ENCODE peak calls at places on chromosome 4, in nine cellular contexts. L is ovary; V is upper lobe of left lung; Z is cardiac muscle cell; R is OCI-LY7; U is left lung; S is effector memory CD4-positive, alpha-beta T cell; P is body of pancreas; X is upper lobe of right lung. B is an unnamed sample. For H3K9me3 and H3K4me1, the result is how much of the 10 kb centered on the place peaks cover.

GRCh38 chr4:75710246-75710645 is 14.1 kb upstream of the USO1 start:
- DNase-seq in L (no peak), V (no peak), Z (no peak), R (no peak), U (no peak), S (no peak), P (no peak), X (no peak), B (no peak)

GRCh38 chr4:123809864-123810263 is 413.3 kb downstream of the SPRY1 start:
- DNase-seq in L (no peak), V (no peak), Z (no peak), R (no peak), U (no peak), S (no peak), P (no peak), X (no peak), B (no peak)

GRCh38 chr4:40840985-40841571 is 91.3 kb downstream of the NSUN7 start:
- DNase-seq in L (peak), V (no peak), Z (peak), R (peak), U (peak), S (no peak), P (peak), X (peak), B (no peak)

GRCh38 chr4:16437836-16438235 is 211.6 kb upstream of the TAPT1 start:
- DNase-seq in L (no peak), V (no peak), Z (no peak), R (no peak), U (no peak), S (no peak), P (no peak), X (no peak), B (no peak)

GRCh38 chr4:150072906-150073714 is 5.1 kb upstream of the DCLK2 start:
- DNase-seq in L (no peak), V (no peak), Z (peak), R (no peak), U (no peak), S (no peak), P (no peak), X (no peak), B (no peak)

GRCh38 chr4:26861434-26862186 is 969 bp downstream of the STIM2 start:
- DNase-seq in L (peak), V (no peak), Z (peak), R (peak), U (peak), S (peak), P (peak), X (peak), B (peak)

GRCh38 chr4:1156069-1156468 is 16.3 kb downstream of the SPON2 start:
- DNase-seq in L (no peak), V (no peak), Z (no peak), R (no peak), U (no peak), S (no peak), P (no peak), X (no peak), B (no peak)

GRCh38 chr4:112523764-112524505 is 8.0 kb upstream of the NEUROG2 start:
- DNase-seq in L (peak), V (peak), Z (peak), R (peak), U (peak), S (peak), P (peak), X (peak), B (no peak)

GRCh38 chr4:122922877-122923511 is 597 bp upstream of the NUDT6 start:
- DNase-seq in L (peak), V (peak), Z (peak), R (peak), U (peak), S (peak), P (peak), X (peak), B (peak)

GRCh38 chr4:106194801-106195200 is 121.2 kb downstream of the TBCK start:
- DNase-seq in L (no peak), V (no peak), Z (no peak), R (no peak), U (no peak), S (no peak), P (no peak), X (no peak), B (no peak)

GRCh38 chr4:100486496-100486895 is 31.3 kb downstream of the EMCN start:
- DNase-seq in L (no peak), V (no peak), Z (no peak), R (no peak), U (no peak), S (no peak), P (peak), X (no peak), B (no peak)

GRCh38 chr4:57110635-57111546 is 706 bp upstream of the IGFBP7 start:
- DNase-seq in L (peak), V (peak), Z (peak), R (no peak), U (peak), S (no peak), P (no peak), X (peak), B (no peak)

GRCh38 chr4:37803348-37803973 is 23.0 kb upstream of the PGM2 start:
- DNase-seq in L (no peak), V (no peak), Z (peak), R (peak), U (no peak), S (no peak), P (no peak), X (no peak), B (no peak)

GRCh38 chr4:122010610-122011009 is 58.8 kb upstream of the TRPC3 start:
- DNase-seq in L (no peak), V (no peak), Z (no peak), R (no peak), U (no peak), S (no peak), P (no peak), X (no peak), B (no peak)

GRCh38 chr4:92050875-92051274 is 252.9 kb upstream of the GRID2 start:
- DNase-seq in L (no peak), V (no peak), Z (no peak), R (no peak), U (peak), S (no peak), P (no peak), X (no peak), B (no peak)

GRCh38 chr4:133130171-133130570 is 18.9 kb upstream of the PCDH10 start:
- DNase-seq in L (no peak), V (no peak), Z (peak), R (no peak), U (no peak), S (no peak), P (no peak), X (no peak), B (no peak)

GRCh38 chr4:125389713-125390112 is 75.0 kb downstream of the FAT4 start:
- DNase-seq in L (no peak), V (no peak), Z (peak), R (no peak), U (no peak), S (no peak), P (no peak), X (no peak), B (no peak)

GRCh38 chr4:78057135-78057599 is at the start of gene FRAS1:
- DNase-seq in L (peak), V (peak), Z (peak), R (peak), U (no peak), S (no peak), P (peak), X (peak), B (no peak)

GRCh38 chr4:66575024-66575696 is 904.9 kb upstream of the EPHA5 start:
- DNase-seq in L (no peak), V (no peak), Z (peak), R (no peak), U (no peak), S (no peak), P (peak), X (no peak), B (no peak)

DNA sequence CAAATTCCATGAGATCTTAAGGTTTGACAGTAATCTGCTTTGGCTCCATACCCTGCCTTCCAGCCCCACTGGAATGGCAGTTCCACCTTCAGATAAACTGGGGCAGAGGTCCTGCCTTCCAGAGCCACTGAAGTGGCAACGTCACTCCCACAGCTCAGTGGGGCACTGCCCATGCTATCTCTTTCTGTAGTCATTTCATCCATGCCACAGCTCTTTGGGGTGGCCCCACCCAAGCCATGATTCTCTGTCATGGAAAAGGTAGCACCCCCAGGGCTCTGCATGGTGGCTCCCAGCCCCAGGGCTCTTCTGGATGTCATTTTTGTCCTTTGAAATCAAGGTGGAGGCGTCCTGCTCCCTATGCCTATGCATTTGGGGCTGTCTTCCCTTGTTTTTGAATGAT is 596.5 kb downstream of the SPOCK3 start:
- DNase-seq in L (no peak), V (no peak), Z (no peak), R (no peak), U (no peak), S (no peak), P (no peak), X (no peak), B (no peak)
- H3K9me3 ChIP-seq in L (under half), V (under half), Z (under half), R (under half), U (under half), S (under half), P (under half), X (under half), B (under half)

GRCh38 chr4:147839200-147839599 is 107.3 kb downstream of the ARHGAP10 start:
- DNase-seq in L (no peak), V (no peak), Z (no peak), R (no peak), U (no peak), S (no peak), P (no peak), X (no peak), B (no peak)

GRCh38 chr4:147843162-147843561 is 111.3 kb downstream of the ARHGAP10 start:
- DNase-seq in L (no peak), V (no peak), Z (no peak), R (peak), U (no peak), S (no peak), P (no peak), X (no peak), B (no peak)

GRCh38 chr4:147839651-147840050 is 107.8 kb downstream of the ARHGAP10 start:
- DNase-seq in L (no peak), V (no peak), Z (no peak), R (no peak), U (no peak), S (no peak), P (no peak), X (no peak), B (no peak)

GRCh38 chr4:147842573-147842972 is 110.7 kb downstream of the ARHGAP10 start:
- DNase-seq in L (no peak), V (no peak), Z (peak), R (no peak), U (no peak), S (no peak), P (no peak), X (no peak), B (no peak)

DNA sequence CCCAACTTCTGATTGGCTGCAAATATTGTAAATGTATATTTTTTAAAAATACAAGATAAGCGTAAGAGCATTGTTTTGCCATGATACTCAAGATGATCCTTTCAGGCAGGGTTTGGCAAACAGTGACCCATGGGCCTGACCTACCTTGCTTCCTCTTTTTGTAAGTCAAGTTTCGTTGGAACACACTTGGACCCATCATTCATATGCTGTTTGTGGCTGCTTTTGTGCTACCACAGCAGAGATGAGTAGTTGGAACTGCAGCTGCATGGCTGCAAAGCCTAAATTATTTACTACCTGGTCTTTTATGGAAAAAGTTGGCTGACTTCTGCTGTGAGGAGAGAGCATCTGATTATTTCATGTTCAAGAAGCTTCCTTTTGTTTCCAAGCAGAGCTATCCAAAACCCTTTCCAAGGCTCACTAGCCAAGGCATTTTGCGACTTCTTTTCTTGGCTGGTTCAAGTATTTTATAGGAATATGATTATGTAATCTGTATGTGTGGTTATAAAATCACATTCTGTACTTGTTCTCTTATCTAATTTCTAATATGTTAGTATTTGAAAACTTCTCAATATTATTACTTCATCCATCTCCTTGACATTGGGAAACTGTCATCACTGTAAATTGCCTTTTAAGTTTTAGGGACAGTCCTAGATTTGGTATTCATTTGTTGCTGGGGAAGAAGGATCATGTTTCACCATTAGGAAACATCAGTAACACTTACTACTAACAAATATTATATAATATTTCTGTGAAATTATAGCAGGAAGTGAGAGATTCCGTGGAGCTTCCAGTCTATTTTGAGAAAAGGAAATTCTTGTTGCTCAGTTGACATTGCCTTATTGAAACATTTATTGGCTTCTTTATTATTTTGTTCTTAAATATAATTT is 109.2 kb downstream of the ARHGAP10 start:
- DNase-seq in L (no peak), V (no peak), Z (peak), R (no peak), U (no peak), S (no peak), P (no peak), X (no peak), B (no peak)
- H3K4me1 ChIP-seq in L (under half), V (under half), Z (under half), R (under half), U (under half), S (under half), P (under half), X (under half), B (under half)

DNA sequence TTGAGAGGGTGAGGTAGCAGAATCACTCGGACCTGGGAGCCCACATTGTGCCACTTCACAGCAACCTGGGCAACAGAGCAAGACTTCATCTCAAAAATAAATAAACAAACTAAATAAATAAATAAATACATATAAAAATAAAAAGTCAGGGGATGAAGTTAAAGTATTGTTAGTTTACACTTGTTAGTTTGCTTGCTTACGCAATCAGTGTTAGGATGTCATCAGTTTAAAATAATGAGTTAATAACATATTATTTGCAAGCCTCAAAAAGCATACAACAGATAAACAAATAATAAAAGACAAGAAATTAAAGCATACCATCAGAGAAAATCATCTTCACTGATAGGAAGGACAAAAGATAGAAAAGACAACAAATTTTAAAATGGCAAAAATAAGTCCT is 891.1 kb upstream of the PCDH7 start:
- DNase-seq in L (no peak), V (no peak), Z (no peak), R (no peak), U (no peak), S (no peak), P (no peak), X (no peak), B (no peak)
- H3K9me3 ChIP-seq in L (under half), V (under half), Z (under half), R (under half), U (under half), S (under half), P (under half), X (under half), B (under half)

GRCh38 chr4:128658214-128658621 is 151.3 kb upstream of the JADE1 start:
- DNase-seq in L (no peak), V (no peak), Z (peak), R (peak), U (no peak), S (no peak), P (no peak), X (no peak), B (no peak)
- H3K4me1 ChIP-seq in L (under half), V (under half), Z (under half), R (under half), U (under half), S (under half), P (under half), X (under half), B (under half)

GRCh38 chr4:61760820-61761219 is 560.7 kb downstream of the ADGRL3 start:
- DNase-seq in L (no peak), V (no peak), Z (no peak), R (no peak), U (no peak), S (no peak), P (no peak), X (no peak), B (no peak)
- H3K9me3 ChIP-seq in L (under half), V (under half), Z (under half), R (under half), U (under half), S (under half), P (under half), X (under half), B (under half)

DNA sequence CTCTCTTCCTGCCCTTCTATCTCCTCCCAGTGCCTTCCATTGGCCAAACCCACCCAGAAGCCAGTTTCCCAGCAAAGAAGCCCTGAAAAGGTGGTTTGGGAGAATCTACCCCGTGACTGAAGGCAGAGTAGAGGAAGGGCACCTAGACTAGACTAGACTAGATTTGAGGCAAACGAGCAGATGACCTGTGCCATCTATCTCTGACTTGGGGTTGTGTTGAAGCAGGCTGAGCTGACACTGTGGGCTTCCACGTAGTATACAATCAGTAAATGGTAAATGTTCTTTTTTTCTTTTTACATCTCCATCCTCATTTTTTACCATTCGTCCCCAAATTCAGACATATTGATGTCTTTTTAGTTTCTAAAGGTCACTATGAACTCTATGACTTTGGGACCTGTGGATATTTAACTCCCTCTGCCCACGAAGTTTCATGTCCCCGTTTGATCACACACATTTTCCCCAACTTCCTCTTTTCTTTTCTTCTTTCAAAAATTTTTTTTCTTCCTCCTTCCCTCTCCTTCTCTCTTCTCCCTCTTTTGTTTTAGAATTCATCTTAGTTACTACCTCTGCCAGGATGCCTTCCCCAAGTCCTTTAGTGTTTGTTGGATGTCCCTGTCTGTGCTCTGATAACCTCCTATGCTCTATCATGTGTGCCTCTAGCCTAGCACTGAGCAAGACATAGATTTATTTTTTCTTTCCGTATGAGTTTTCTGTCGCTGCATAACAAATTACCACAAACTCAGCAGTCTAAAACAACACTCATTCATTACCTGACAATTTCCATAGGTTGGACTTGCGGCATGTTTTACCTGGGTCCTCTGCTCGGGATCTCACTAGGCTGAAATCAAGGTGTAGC is 6.2 kb upstream of the AFF1 start:
- DNase-seq in L (no peak), V (no peak), Z (no peak), R (no peak), U (no peak), S (no peak), P (no peak), X (no peak), B (no peak)
- H3K4me1 ChIP-seq in L (under half), V (under half), Z (under half), R (under half), U (under half), S (under half), P (under half), X (under half), B (under half)

DNA sequence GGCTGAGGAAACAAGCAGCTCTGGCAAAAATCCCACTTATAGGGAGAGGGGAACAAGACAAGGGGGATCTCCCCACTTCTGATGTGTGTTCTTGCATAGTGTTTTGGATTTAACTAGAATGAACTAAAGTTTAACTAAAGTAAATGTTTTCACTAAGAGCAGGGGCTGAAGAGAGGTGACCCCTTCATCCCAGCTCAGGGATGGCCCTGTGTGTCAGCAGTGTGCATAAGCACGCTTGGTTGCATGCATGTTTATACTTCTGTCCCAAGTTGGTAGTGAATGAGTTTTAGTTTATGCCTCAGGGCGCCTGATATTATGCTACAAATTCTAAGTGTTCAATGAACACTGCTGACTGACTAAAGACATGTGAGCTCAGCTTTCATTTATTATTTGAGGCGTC is 169.4 kb downstream of the MGST2 start:
- DNase-seq in L (no peak), V (no peak), Z (no peak), R (no peak), U (no peak), S (no peak), P (no peak), X (no peak), B (no peak)
- H3K9me3 ChIP-seq in L (under half), V (under half), Z (under half), R (under half), U (under half), S (under half), P (under half), X (under half), B (under half)

GRCh38 chr4:88659061-88659889 is 38.4 kb downstream of the NAP1L5 start:
- DNase-seq in L (no peak), V (no peak), Z (peak), R (peak), U (no peak), S (no peak), P (peak), X (no peak), B (no peak)

GRCh38 chr4:88660446-88661294 is 37.0 kb downstream of the NAP1L5 start:
- DNase-seq in L (no peak), V (no peak), Z (peak), R (no peak), U (no peak), S (no peak), P (no peak), X (no peak), B (no peak)

GRCh38 chr4:88659890-88660208 is 37.8 kb downstream of the NAP1L5 start:
- DNase-seq in L (no peak), V (no peak), Z (no peak), R (no peak), U (no peak), S (no peak), P (no peak), X (no peak), B (no peak)

DNA sequence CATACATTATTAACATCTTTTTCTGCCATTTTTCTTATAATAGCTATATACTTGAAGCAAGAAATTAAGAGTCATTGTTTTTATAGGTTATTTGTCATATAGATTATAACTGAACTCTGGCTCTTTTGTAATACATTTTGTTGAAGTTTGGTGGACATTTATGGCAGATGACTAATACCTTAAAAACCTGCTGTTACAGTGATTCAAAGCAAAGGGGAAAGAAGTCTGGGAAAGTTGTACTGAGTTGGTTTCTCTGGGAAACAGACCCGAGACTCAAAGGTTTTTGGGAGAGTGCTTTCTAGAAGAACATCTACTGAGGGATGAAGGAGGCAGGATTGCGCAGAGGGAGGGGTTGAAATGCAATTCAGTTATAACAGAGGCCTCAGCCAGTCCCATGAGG is 35.9 kb downstream of the NAP1L5 start:
- DNase-seq in L (no peak), V (no peak), Z (peak), R (no peak), U (no peak), S (no peak), P (no peak), X (no peak), B (no peak)
- H3K4me1 ChIP-seq in L (under half), V (under half), Z (under half), R (under half), U (under half), S (under half), P (under half), X (under half), B (under half)

B was measured in esophagus squamous epithelium.